ENCODE peak calls at places on chromosomes 5 and 9, in six cellular contexts. D is HCT116, U is PC-3, O is MM.1S, L is GM23248, Z is hepatocyte. G is an unnamed sample.

GRCh38 chr9:137095664-137096517 is 9.1 kb downstream of the MAN1B1 start:
- DNase-seq in D (no peak), U (no peak), O (peak; percentile 84), L (no peak), Z (no peak), G (peak; percentile 53)

GRCh38 chr5:1967716-1968115 is 85.0 kb upstream of the IRX4 start:
- DNase-seq in D (no peak), U (no peak), O (no peak), L (no peak), Z (no peak), G (no peak)

GRCh38 chr9:3498691-3499090 is 27.1 kb downstream of the RFX3 start:
- DNase-seq in D (no peak), U (no peak), O (no peak), L (no peak), Z (no peak), G (no peak)

GRCh38 chr5:56641635-56642255 is 173.6 kb upstream of the MAP3K1 start:
- DNase-seq in D (no peak), U (no peak), O (no peak), L (no peak), Z (no peak), G (no peak)

GRCh38 chr5:73853091-73853490 is 227.1 kb downstream of the ARHGEF28 start:
- DNase-seq in D (no peak), U (peak; percentile 77), O (peak; percentile 18), L (peak; percentile 84), Z (no peak), G (no peak)

GRCh38 chr5:11902304-11902703 is 1.9 kb downstream of the CTNND2 start:
- DNase-seq in D (no peak), U (no peak), O (no peak), L (no peak), Z (no peak), G (no peak)

GRCh38 chr5:160252916-160253315 is 23.6 kb downstream of the FABP6 start:
- DNase-seq in D (no peak), U (no peak), O (no peak), L (no peak), Z (no peak), G (no peak)

GRCh38 chr5:160367261-160367660 is 3.2 kb downstream of the C1QTNF2 start:
- DNase-seq in D (no peak), U (no peak), O (no peak), L (no peak), Z (no peak), G (no peak)

GRCh38 chr5:68533571-68534051 is 318.1 kb downstream of the PIK3R1 start:
- DNase-seq in D (no peak), U (no peak), O (no peak), L (no peak), Z (no peak), G (no peak)

GRCh38 chr5:179228341-179229121 is 116.7 kb downstream of the ADAMTS2 start:
- DNase-seq in D (no peak), U (no peak), O (no peak), L (no peak), Z (no peak), G (no peak)

GRCh38 chr9:33676746-33677505 is 118.4 kb upstream of the PRSS3 start:
- DNase-seq in D (no peak), U (peak; percentile 25), O (peak; percentile 34), L (peak; percentile 59), Z (peak; percentile 45), G (no peak)

GRCh38 chr9:86918556-86918955 is 28.8 kb downstream of the GAS1 start:
- DNase-seq in D (no peak), U (no peak), O (no peak), L (peak; percentile 7), Z (no peak), G (no peak)

GRCh38 chr9:109816490-109816889 is 36.5 kb downstream of the PALM2AKAP2 start:
- DNase-seq in D (peak; percentile 26), U (peak; percentile 94), O (no peak), L (peak; percentile 99), Z (peak; percentile 65), G (no peak)

GRCh38 chr5:170573660-170574059 is 69.8 kb downstream of the KCNIP1 start:
- DNase-seq in D (no peak), U (no peak), O (no peak), L (no peak), Z (no peak), G (no peak)

GRCh38 chr5:180599981-180600553 is 8.8 kb upstream of the SCGB3A1 start:
- DNase-seq in D (no peak), U (no peak), O (no peak), L (no peak), Z (no peak), G (no peak)

GRCh38 chr5:143229426-143229895 is 174.0 kb downstream of the NR3C1 start:
- DNase-seq in D (no peak), U (no peak), O (peak; percentile 46), L (no peak), Z (no peak), G (peak; percentile 62)
- H3K4me2 ChIP-seq in D (no peak overlapping the region), U (no peak overlapping the region), O (peak overlapping the region; percentile 63), L (peak overlapping the region; percentile 52), Z (no peak overlapping the region), G (peak overlapping the region; percentile 76)

GRCh38 chr9:128634651-128635262 is 21.9 kb downstream of the DYNC2I2 start:
- DNase-seq in D (no peak), U (no peak), O (no peak), L (no peak), Z (no peak), G (no peak)

GRCh38 chr9:128636556-128637530 is 19.8 kb downstream of the DYNC2I2 start:
- DNase-seq in D (no peak), U (no peak), O (no peak), L (no peak), Z (no peak), G (no peak)

GRCh38 chr9:128636024-128636390 is 20.6 kb downstream of the DYNC2I2 start:
- DNase-seq in D (no peak), U (peak; percentile 74), O (no peak), L (peak; percentile 34), Z (peak; percentile 77), G (no peak)

GRCh38 chr9:128634111-128634510 is 22.5 kb downstream of the DYNC2I2 start:
- DNase-seq in D (no peak), U (no peak), O (no peak), L (no peak), Z (no peak), G (no peak)

DNA sequence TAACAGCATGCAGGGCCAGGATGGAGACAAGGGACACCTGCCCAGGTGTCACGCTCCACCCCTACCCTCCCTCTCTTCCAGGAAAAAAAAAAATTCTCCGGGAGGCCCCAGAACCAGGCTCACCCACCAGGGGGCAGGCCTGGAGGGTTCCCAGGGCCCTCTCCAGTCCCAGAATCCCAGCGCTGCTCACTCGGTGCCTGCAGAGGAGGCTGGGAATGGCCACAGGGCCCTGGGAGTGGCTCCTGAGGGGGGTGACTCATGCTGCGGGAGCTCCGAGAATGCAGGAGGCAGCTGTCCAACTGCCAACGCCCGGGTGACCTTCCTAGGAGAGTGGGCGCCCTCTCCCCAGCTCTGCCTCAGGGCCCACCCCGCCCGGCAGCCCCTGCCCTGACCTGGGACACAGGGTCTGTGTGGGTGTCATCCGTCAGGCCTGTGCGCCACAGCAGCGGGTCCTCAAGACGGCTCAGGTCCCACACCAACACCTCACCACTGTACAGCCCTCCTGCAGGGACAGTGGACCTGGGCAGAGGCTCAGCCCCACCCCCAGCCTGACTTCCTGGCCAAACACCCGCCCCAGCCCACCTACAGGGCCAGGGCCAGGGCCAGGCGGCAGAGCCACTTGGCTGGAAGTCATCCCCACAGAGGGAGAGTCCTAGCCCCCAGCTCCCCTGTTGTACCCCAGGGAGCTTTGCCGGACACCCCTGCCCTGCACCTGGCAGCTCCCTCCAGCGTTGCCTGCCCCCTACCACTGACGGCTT is 21.2 kb downstream of the DYNC2I2 start:
- DNase-seq in D (peak; percentile 94), U (peak; percentile 97), O (no peak), L (peak; percentile 99), Z (peak; percentile 96), G (no peak)
- TF ChIP-seq EZH2phosphoT487 in D (no peak), U (no peak), O (no peak), L (no peak), Z (no peak), G (no peak)

GRCh38 chr5:3929799-3930198 is 334.2 kb downstream of the IRX1 start:
- DNase-seq in D (no peak), U (no peak), O (no peak), L (no peak), Z (no peak), G (no peak)

GRCh38 chr5:3924990-3925389 is 329.4 kb downstream of the IRX1 start:
- DNase-seq in D (no peak), U (no peak), O (no peak), L (no peak), Z (no peak), G (no peak)

DNA sequence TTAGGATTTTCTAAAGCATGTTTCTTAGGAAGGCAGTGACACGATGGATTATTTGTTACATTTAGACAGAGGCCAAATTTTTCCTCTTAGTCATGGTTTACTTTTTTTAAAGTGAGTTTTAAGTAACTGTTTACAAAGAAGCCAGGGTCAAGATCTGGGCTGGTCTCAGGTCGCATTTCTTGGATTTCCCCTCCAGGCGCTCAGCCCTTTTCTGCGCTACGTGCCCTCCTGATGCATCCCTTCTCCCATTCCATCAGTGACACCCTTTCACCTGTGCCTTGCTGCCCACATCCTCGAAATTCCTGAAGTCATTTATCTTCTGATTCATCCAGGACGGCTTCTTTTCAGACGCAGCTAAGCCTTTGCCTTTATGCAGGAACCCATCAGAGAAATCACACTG is 330.3 kb downstream of the IRX1 start:
- DNase-seq in D (no peak), U (no peak), O (no peak), L (no peak), Z (no peak), G (no peak)
- H3K9me3 ChIP-seq in D (peaks cover 36% of the 10 kb centered on the region), U (peaks cover 5% of the 10 kb centered on the region), O (no peaks in the 10 kb centered on the region), L (no peaks in the 10 kb centered on the region), Z (no peaks in the 10 kb centered on the region), G (no peaks in the 10 kb centered on the region)

GRCh38 chr9:131724678-131725077 is 15.2 kb downstream of the RAPGEF1 start:
- DNase-seq in D (no peak), U (no peak), O (no peak), L (no peak), Z (no peak), G (peak; percentile 92)
- H3K4me2 ChIP-seq in D (no peak overlapping the region), U (no peak overlapping the region), O (no peak overlapping the region), L (no peak overlapping the region), Z (no peak overlapping the region), G (peak overlapping the region; percentile 93)

GRCh38 chr9:126218726-126219125 is 107.9 kb upstream of the MVB12B start:
- DNase-seq in D (no peak), U (no peak), O (no peak), L (no peak), Z (no peak), G (no peak)
- TF ChIP-seq EZH2phosphoT487 in D (no peak), U (no peak), O (no peak), L (no peak), Z (no peak), G (no peak)

GRCh38 chr9:40884072-40884901 is 244.2 kb downstream of the FOXD4L6 start:
- DNase-seq in D (no peak), U (no peak), O (peak; percentile 1), L (no peak), Z (no peak), G (no peak)
- H3K9me3 ChIP-seq in D (no peaks in the 10 kb centered on the region), U (peaks cover 4% of the 10 kb centered on the region), O (no peaks in the 10 kb centered on the region), L (peaks cover 4% of the 10 kb centered on the region), Z (peaks cover 33% of the 10 kb centered on the region), G (no peaks in the 10 kb centered on the region)

GRCh38 chr5:149552761-149553160 is 1.5 kb upstream of the CSNK1A1 start:
- DNase-seq in D (no peak), U (no peak), O (no peak), L (no peak), Z (no peak), G (no peak)
- H3K4me2 ChIP-seq in D (peak overlapping the region; percentile 80), U (peak overlapping the region; percentile 88), O (peak overlapping the region; percentile 82), L (no peak overlapping the region), Z (peak overlapping the region; percentile 78), G (peak overlapping the region; percentile 84)

G was measured in OCI-LY7.